ENCODE peak calls at places on chromosomes 6 and 20, in seven cellular contexts. X, T, Q, H, M, G and V are unnamed samples.

GRCh38 chr20:33034901-33035492 is 3.5 kb downstream of the BPIFB6 start:
- DNase-seq in X (no peak), T (no peak), Q (no peak), H (no peak), M (no peak), G (no peak), V (no peak)

GRCh38 chr6:1068068-1068467 is 243.8 kb upstream of the FOXQ1 start:
- DNase-seq in X (no peak), T (no peak), Q (no peak), H (peak; percentile 60), M (no peak), G (no peak), V (no peak)

GRCh38 chr20:675453-676314 is at the start of gene SCRT2:
- DNase-seq in X (no peak), T (peak; percentile 81), Q (no peak), H (peak; percentile 54), M (peak; percentile 78), G (no peak), V (peak; percentile 85)

GRCh38 chr6:42423244-42423643 is 28.5 kb downstream of the TRERF1 start:
- DNase-seq in X (no peak), T (no peak), Q (peak; percentile 61), H (no peak), M (no peak), G (no peak), V (no peak)

GRCh38 chr6:67210450-67210849 is 1424.6 kb upstream of the ADGRB3 start:
- DNase-seq in X (no peak), T (no peak), Q (no peak), H (no peak), M (no peak), G (no peak), V (no peak)

GRCh38 chr6:53986165-53986720 is 125.0 kb upstream of the MLIP start:
- DNase-seq in X (peak; percentile 34), T (peak; percentile 2), Q (no peak), H (peak; percentile 46), M (no peak), G (no peak), V (peak; percentile 28)

GRCh38 chr6:135576055-135576454 is 78.5 kb upstream of the AHI1 start:
- DNase-seq in X (no peak), T (no peak), Q (no peak), H (no peak), M (no peak), G (no peak), V (no peak)

GRCh38 chr20:52001999-52002666 is 189.4 kb downstream of the ZFP64 start:
- DNase-seq in X (peak; percentile 3), T (peak; percentile 54), Q (no peak), H (peak; percentile 92), M (no peak), G (no peak), V (peak; percentile 42)

GRCh38 chr6:127966616-127967015 is 65.8 kb upstream of the THEMIS start:
- DNase-seq in X (no peak), T (no peak), Q (no peak), H (no peak), M (no peak), G (no peak), V (no peak)

GRCh38 chr6:115004204-115004603 is 661.4 kb upstream of the HS3ST5 start:
- DNase-seq in X (no peak), T (no peak), Q (no peak), H (no peak), M (no peak), G (no peak), V (no peak)

GRCh38 chr6:2157441-2158127 is 87.8 kb downstream of the GMDS start:
- DNase-seq in X (peak; percentile 48), T (no peak), Q (peak; percentile 34), H (peak; percentile 23), M (no peak), G (no peak), V (no peak)

GRCh38 chr20:1180949-1181348 is 3.8 kb downstream of the TMEM74B start:
- DNase-seq in X (no peak), T (no peak), Q (no peak), H (no peak), M (no peak), G (no peak), V (no peak)

GRCh38 chr20:63006611-63007471 is at the start of gene BHLHE23:
- DNase-seq in X (no peak), T (no peak), Q (no peak), H (no peak), M (no peak), G (no peak), V (no peak)

GRCh38 chr6:9482030-9482731 is 932.7 kb downstream of the TFAP2A start:
- DNase-seq in X (peak; percentile 78), T (no peak), Q (no peak), H (no peak), M (no peak), G (no peak), V (peak; percentile 28)

GRCh38 chr6:63790334-63790733 is 154.7 kb downstream of the PHF3 start:
- DNase-seq in X (no peak), T (no peak), Q (no peak), H (no peak), M (no peak), G (no peak), V (no peak)

GRCh38 chr20:8515810-8516435 is 383.9 kb downstream of the PLCB1 start:
- DNase-seq in X (no peak), T (no peak), Q (no peak), H (no peak), M (no peak), G (no peak), V (no peak)

GRCh38 chr6:135993321-135993720 is 141.8 kb downstream of the PDE7B start:
- DNase-seq in X (no peak), T (no peak), Q (no peak), H (no peak), M (no peak), G (no peak), V (no peak)

GRCh38 chr6:89708316-89708715 is 69.8 kb upstream of the LYRM2 start:
- DNase-seq in X (no peak), T (no peak), Q (no peak), H (peak; percentile 39), M (no peak), G (no peak), V (no peak)

GRCh38 chr6:89716532-89716931 is 78.0 kb upstream of the LYRM2 start:
- DNase-seq in X (no peak), T (no peak), Q (no peak), H (no peak), M (no peak), G (no peak), V (no peak)

GRCh38 chr6:89707766-89708165 is 69.2 kb upstream of the LYRM2 start:
- DNase-seq in X (no peak), T (no peak), Q (no peak), H (no peak), M (no peak), G (no peak), V (no peak)

GRCh38 chr6:89706121-89706520 is 67.6 kb upstream of the LYRM2 start:
- DNase-seq in X (no peak), T (no peak), Q (no peak), H (no peak), M (no peak), G (no peak), V (no peak)

GRCh38 chr6:89711801-89712200 is 73.3 kb upstream of the LYRM2 start:
- DNase-seq in X (no peak), T (no peak), Q (no peak), H (no peak), M (no peak), G (no peak), V (no peak)
- TF ChIP-seq JUND in X (no peak), T (no peak), Q (no peak), H (no peak), M (no peak), G (no peak), V (no peak)

GRCh38 chr20:13524339-13524738 is 114.4 kb downstream of the TASP1 start:
- DNase-seq in X (no peak), T (no peak), Q (no peak), H (no peak), M (no peak), G (no peak), V (no peak)

GRCh38 chr20:13526551-13526950 is 112.2 kb downstream of the TASP1 start:
- DNase-seq in X (no peak), T (no peak), Q (no peak), H (no peak), M (no peak), G (no peak), V (no peak)

DNA sequence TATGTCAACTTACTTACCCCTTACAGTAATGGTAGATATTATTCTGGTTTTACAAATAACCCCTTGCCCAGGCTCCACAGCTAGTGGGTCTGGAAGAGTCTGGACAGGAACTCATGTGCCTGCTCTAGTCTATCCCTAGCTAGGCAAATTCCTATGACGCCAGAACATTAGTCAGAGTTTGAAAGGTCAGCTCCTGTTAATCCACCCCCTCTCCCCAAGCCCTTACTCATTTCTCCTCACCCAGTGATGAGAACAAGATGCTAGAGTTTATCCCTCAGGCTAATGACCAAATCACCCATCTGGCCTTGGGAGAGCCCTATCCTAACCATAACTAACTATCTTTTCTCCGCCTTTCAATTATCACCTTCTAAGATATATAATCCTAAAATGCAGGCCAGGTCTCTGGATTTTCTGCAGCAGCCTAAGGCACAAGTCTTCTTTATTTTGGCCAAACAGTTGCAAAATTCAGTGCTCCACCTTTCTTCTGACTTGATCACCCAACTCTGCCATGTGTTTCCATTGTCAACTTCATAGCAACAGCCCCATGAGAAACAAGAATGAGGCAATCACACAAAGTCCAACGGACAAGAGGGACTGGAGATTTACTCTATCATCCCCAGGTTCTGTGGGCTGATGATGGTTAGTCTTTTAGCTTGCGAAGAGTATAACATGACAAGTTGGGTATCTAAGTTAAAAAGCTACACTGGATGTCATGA is 113.3 kb downstream of the TASP1 start:
- DNase-seq in X (no peak), T (no peak), Q (no peak), H (peak; percentile 68), M (no peak), G (no peak), V (no peak)
- TF ChIP-seq JUND in X (no peak), T (peak; percentile 45), Q (no peak), H (no peak), M (no peak), G (no peak), V (no peak)

GRCh38 chr6:23003671-23004598 is 434.6 kb downstream of the HDGFL1 start:
- DNase-seq in X (no peak), T (peak; percentile 24), Q (no peak), H (no peak), M (no peak), G (no peak), V (no peak)
- TF ChIP-seq JUND in X (no peak), T (no peak), Q (no peak), H (no peak), M (no peak), G (no peak), V (no peak)

GRCh38 chr6:82080767-82081166 is 166.8 kb downstream of the IBTK start:
- DNase-seq in X (no peak), T (no peak), Q (no peak), H (no peak), M (no peak), G (no peak), V (no peak)

GRCh38 chr6:82086944-82087343 is 160.6 kb downstream of the IBTK start:
- DNase-seq in X (no peak), T (no peak), Q (no peak), H (peak; percentile 81), M (no peak), G (no peak), V (peak; percentile 11)

GRCh38 chr6:82085701-82086100 is 161.8 kb downstream of the IBTK start:
- DNase-seq in X (no peak), T (no peak), Q (no peak), H (no peak), M (peak; percentile 13), G (no peak), V (no peak)

GRCh38 chr6:82083646-82084045 is 163.9 kb downstream of the IBTK start:
- DNase-seq in X (no peak), T (no peak), Q (no peak), H (no peak), M (no peak), G (no peak), V (no peak)

GRCh38 chr6:82084324-82084920 is 163.1 kb downstream of the IBTK start:
- DNase-seq in X (no peak), T (no peak), Q (no peak), H (peak; percentile 96), M (no peak), G (no peak), V (no peak)
- TF ChIP-seq JUND in X (no peak), T (no peak), Q (no peak), H (no peak), M (no peak), G (no peak), V (no peak)